ENCODE peak calls at places on chromosomes 4 and X, in six cellular contexts. U is T-cell; J is CD8-positive, alpha-beta memory T cell; I is gastrocnemius medialis; D is neural progenitor cell; G is M059J. V is an unnamed sample.

GRCh38 chrX:38651625-38652601 is 90.6 kb downstream of the TSPAN7 start:
- DNase-seq in D (no peak), G (no peak), U (no peak), J (no peak), I (peak), V (no peak)

GRCh38 chr4:1365271-1366178 is 18.5 kb downstream of the UVSSA start:
- DNase-seq in D (no peak), G (no peak), U (no peak), I (no peak), J (peak), V (no peak)

GRCh38 chr4:171025323-171025722 is 787.9 kb upstream of the GALNTL6 start:
- DNase-seq in I (no peak), D (no peak), J (no peak), G (no peak), U (no peak), V (no peak)

GRCh38 chrX:30895331-30895730 is 6.3 kb upstream of the TAB3 start:
- DNase-seq in G (peak), J (no peak), I (no peak), U (no peak), D (no peak), V (no peak)

GRCh38 chr4:17535906-17536305 is 20.9 kb downstream of the CLRN2 start:
- DNase-seq in I (no peak), J (no peak), D (no peak), U (no peak), G (peak), V (no peak)

GRCh38 chr4:100169796-100170485 is 20.3 kb downstream of the DDIT4L start:
- DNase-seq in D (no peak), J (no peak), U (no peak), I (no peak), G (peak), V (no peak)

GRCh38 chr4:96698891-96699290 is 859.0 kb downstream of the PDHA2 start:
- DNase-seq in D (peak), I (no peak), G (no peak), J (no peak), U (no peak), V (no peak)

GRCh38 chr4:112840619-112841018 is 203.7 kb downstream of the LARP7 start:
- DNase-seq in G (no peak), I (no peak), U (no peak), J (no peak), D (no peak), V (no peak)

V was measured in naive thymus-derived CD4-positive, alpha-beta T cell.